ENCODE peak calls at places on chromosomes 6 and 20, in six cellular contexts. J, C, B, Q, I and H are unnamed samples.

GRCh38 chr6:104881964-104882668 is 22.4 kb upstream of the HACE1 start:
- DNase-seq in J (no peak), B (no peak), I (no peak), C (no peak), Q (no peak), H (no peak)

GRCh38 chr6:164967102-164967501 is 342.3 kb downstream of the C6orf118 start:
- DNase-seq in B (peak; percentile 53), C (no peak), J (no peak), I (no peak), Q (no peak), H (no peak)

GRCh38 chr6:139519097-139519496 is 144.6 kb upstream of the CITED2 start:
- DNase-seq in B (no peak), C (no peak), I (no peak), J (no peak), Q (no peak), H (no peak)

GRCh38 chr6:24802271-24803059 is 3.7 kb upstream of the ARMH2 start:
- DNase-seq in Q (peak; percentile 61), C (peak; percentile 9), B (peak; percentile 44), I (no peak), J (no peak), H (no peak)

GRCh38 chr6:160534050-160534696 is 129.9 kb downstream of the LPA start:
- DNase-seq in B (peak; percentile 95), J (peak; percentile 26), Q (peak; percentile 52), I (peak; percentile 10), C (peak; percentile 65), H (peak; percentile 74)

GRCh38 chr6:51394061-51394460 is 575.4 kb downstream of the TFAP2B start:
- DNase-seq in I (no peak), Q (peak; percentile 41), C (no peak), J (no peak), B (no peak), H (no peak)

GRCh38 chr6:30231067-30231466 is 17.9 kb upstream of the TRIM26 start:
- DNase-seq in B (no peak), C (no peak), J (no peak), Q (no peak), I (no peak), H (no peak)

GRCh38 chr6:93407186-93407585 is 12.2 kb downstream of the EPHA7 start:
- DNase-seq in Q (no peak), I (peak; percentile 3), C (peak; percentile 85), B (no peak), J (no peak), H (no peak)

GRCh38 chr6:1984346-1984994 is 260.9 kb downstream of the GMDS start:
- DNase-seq in B (no peak), J (no peak), I (no peak), Q (no peak), C (no peak), H (no peak)

GRCh38 chr6:124200661-124201060 is 397.0 kb downstream of the NKAIN2 start:
- DNase-seq in I (no peak), Q (no peak), B (no peak), C (no peak), J (no peak), H (no peak)

GRCh38 chr6:80988892-80989291 is 763.6 kb downstream of the TENT5A start:
- DNase-seq in I (no peak), C (no peak), Q (no peak), B (no peak), J (no peak), H (no peak)

GRCh38 chr20:50977066-50978045 is 18.7 kb downstream of the MOCS3 start:
- DNase-seq in C (no peak), B (no peak), I (no peak), Q (no peak), J (no peak), H (no peak)

GRCh38 chr20:64065973-64066341 is 3.0 kb downstream of the TCEA2 start:
- DNase-seq in B (peak; percentile 80), I (peak; percentile 77), Q (no peak), C (peak; percentile 78), J (no peak), H (no peak)

GRCh38 chr6:9523462-9523861 is 891.4 kb downstream of the TFAP2A start:
- DNase-seq in C (peak; percentile 86), I (peak; percentile 92), B (no peak), Q (no peak), J (no peak), H (no peak)

GRCh38 chr20:63215101-63216040 is 560 bp downstream of the YTHDF1 start:
- DNase-seq in B (peak; percentile 85), I (peak; percentile 37), Q (peak; percentile 79), J (no peak), C (peak; percentile 62), H (no peak)

GRCh38 chr20:19975901-19976300 is 41.3 kb upstream of the NAA20 start:
- DNase-seq in B (no peak), Q (no peak), J (no peak), I (peak; percentile 36), C (peak; percentile 30), H (no peak)

GRCh38 chr20:407097-407952 is 774 bp upstream of the RBCK1 start:
- DNase-seq in I (peak; percentile 51), J (no peak), Q (peak; percentile 95), C (peak; percentile 84), B (peak; percentile 94), H (peak; percentile 54)

GRCh38 chr6:156421933-156422332 is 355.2 kb upstream of the ARID1B start:
- DNase-seq in Q (peak; percentile 30), J (no peak), C (no peak), I (no peak), B (no peak), H (no peak)

GRCh38 chr6:8180327-8181161 is 78.2 kb upstream of the EEF1E1 start:
- DNase-seq in B (peak; percentile 73), C (peak; percentile 50), I (peak; percentile 84), Q (no peak), J (no peak), H (peak; percentile 54)

GRCh38 chr6:106782524-106783265 is 153.3 kb downstream of the QRSL1 start:
- DNase-seq in C (no peak), Q (no peak), B (no peak), I (no peak), J (no peak), H (no peak)

GRCh38 chr20:46512943-46513844 is at the start of gene ZNF334:
- DNase-seq in C (peak; percentile 71), Q (peak; percentile 69), B (peak; percentile 95), I (peak; percentile 23), J (no peak), H (peak; percentile 68)

GRCh38 chr6:168314948-168315347 is 4.6 kb downstream of the DACT2 start:
- DNase-seq in J (no peak), C (peak; percentile 92), Q (no peak), B (peak; percentile 54), I (no peak), H (no peak)

GRCh38 chr6:38396209-38396608 is 243.5 kb downstream of the BTBD9 start:
- DNase-seq in I (no peak), B (no peak), J (no peak), Q (no peak), C (no peak), H (no peak)

GRCh38 chr20:20410678-20411077 is 42.8 kb downstream of the INSM1 start:
- DNase-seq in C (peak; percentile 59), I (peak; percentile 14), Q (no peak), J (no peak), B (peak; percentile 88), H (peak; percentile 18)

GRCh38 chr6:18340781-18341551 is 46.2 kb upstream of the RNF144B start:
- DNase-seq in B (no peak), C (no peak), J (no peak), Q (no peak), I (no peak), H (no peak)

GRCh38 chr6:47967843-47968242 is 143.2 kb downstream of the PTCHD4 start:
- DNase-seq in I (peak; percentile 33), J (no peak), B (no peak), C (no peak), Q (no peak), H (no peak)

GRCh38 chr20:37295001-37295400 is 5.5 kb downstream of the MANBAL start:
- DNase-seq in I (peak; percentile 98), J (no peak), Q (no peak), C (peak; percentile 90), B (no peak), H (no peak)

GRCh38 chr6:125596020-125596419 is 153.4 kb upstream of the HEY2 start:
- DNase-seq in Q (no peak), I (no peak), B (no peak), J (no peak), C (no peak), H (no peak)

GRCh38 chr6:13848553-13849150 is 34.3 kb upstream of the MCUR1 start:
- DNase-seq in B (no peak), J (no peak), I (no peak), Q (no peak), C (peak; percentile 26), H (no peak)

GRCh38 chr6:169779896-169780295 is 28.5 kb downstream of the ERMARD start:
- DNase-seq in B (no peak), I (no peak), C (no peak), Q (no peak), J (no peak), H (no peak)

GRCh38 chr20:2208897-2209296 is 86.9 kb upstream of the TGM3 start:
- DNase-seq in J (no peak), B (no peak), I (no peak), Q (no peak), C (no peak), H (no peak)

GRCh38 chr20:2206957-2207769 is 88.6 kb upstream of the TGM3 start:
- DNase-seq in Q (peak; percentile 53), B (peak; percentile 93), C (peak; percentile 75), I (peak; percentile 18), J (peak; percentile 59), H (peak; percentile 41)

GRCh38 chr20:2204021-2204420 is 91.8 kb upstream of the TGM3 start:
- DNase-seq in B (no peak), J (no peak), Q (no peak), I (no peak), C (no peak), H (no peak)

GRCh38 chr20:2210646-2211556 is 84.9 kb upstream of the TGM3 start:
- DNase-seq in C (peak; percentile 89), Q (no peak), I (peak; percentile 65), B (peak; percentile 47), J (no peak), H (no peak)

DNA sequence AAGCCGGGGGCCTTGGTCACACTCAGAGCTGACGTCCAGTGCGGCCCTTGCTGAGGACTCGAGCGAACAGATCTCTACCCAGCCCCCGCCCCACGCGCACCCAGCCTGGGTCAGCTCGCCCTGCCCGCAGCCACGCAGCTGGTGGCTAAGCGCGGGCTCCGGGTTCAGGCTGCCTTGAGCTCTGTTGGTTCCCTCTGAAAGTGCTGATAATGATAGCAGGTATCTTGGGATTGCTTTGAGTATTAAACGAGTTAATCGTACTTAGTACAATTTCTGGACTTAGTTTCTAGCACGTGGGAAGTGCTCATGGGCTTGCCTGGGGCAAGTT is 88.1 kb upstream of the TGM3 start:
- DNase-seq in Q (no peak), C (no peak), B (no peak), I (no peak), J (no peak), H (no peak)
- H3K4me3 ChIP-seq in Q (peak overlapping the region; percentile 45), C (peak overlapping the region; percentile 59), B (peak overlapping the region; percentile 80), I (peak overlapping the region; percentile 56), J (peak overlapping the region; percentile 46), H (peak overlapping the region; percentile 67)

GRCh38 chr20:31780839-31781238 is 38.3 kb upstream of the MYLK2 start:
- DNase-seq in I (no peak), C (no peak), J (no peak), B (no peak), Q (no peak), H (no peak)
- H3K36me3 ChIP-seq in I (peaks cover 44% of the 10 kb centered on the region), C (peaks cover 49% of the 10 kb centered on the region), J (no peaks in the 10 kb centered on the region), B (peaks cover 86% of the 10 kb centered on the region), Q (peaks cover 94% of the 10 kb centered on the region), H (peaks cover 10% of the 10 kb centered on the region)

GRCh38 chr6:46014054-46014453 is 1.6 kb downstream of the CLIC5 start:
- DNase-seq in B (no peak), I (no peak), J (no peak), C (no peak), Q (no peak), H (no peak)
- H3K4me3 ChIP-seq in B (peak overlapping the region; percentile 79), I (no peak overlapping the region), J (peak overlapping the region; percentile 57), C (peak overlapping the region; percentile 77), Q (no peak overlapping the region), H (no peak overlapping the region)

GRCh38 chr6:146895101-146895771 is 296.5 kb downstream of the ADGB start:
- DNase-seq in I (no peak), B (no peak), C (no peak), J (no peak), Q (no peak), H (no peak)
- H3K36me3 ChIP-seq in I (no peaks in the 10 kb centered on the region), B (no peaks in the 10 kb centered on the region), C (no peaks in the 10 kb centered on the region), J (no peaks in the 10 kb centered on the region), Q (no peaks in the 10 kb centered on the region), H (no peaks in the 10 kb centered on the region)